ENCODE peak calls at places on chromosome 1, in seven cellular contexts. F is fibroblast of mammary gland, D is B cell, W is GM20000, H is choroid plexus epithelial cell, V is progenitor cell of endocrine pancreas, N is cardiac muscle cell. B is an unnamed sample.

GRCh38 chr1:185864889-185865288 is 130.7 kb downstream of the HMCN1 start:
- DNase-seq in V (no peak), F (peak), W (no peak), D (no peak), N (peak), H (peak), B (no peak)

GRCh38 chr1:178134061-178134460 is 40.2 kb downstream of the RASAL2 start:
- DNase-seq in H (peak), N (peak), V (no peak), D (no peak), W (no peak), F (peak), B (no peak)

GRCh38 chr1:247681288-247681897 is 1.9 kb upstream of the OR13G1 start:
- DNase-seq in N (peak), D (peak), W (peak), V (peak), F (peak), H (peak), B (no peak)

GRCh38 chr1:230794871-230795645 is 47.9 kb downstream of the CAPN9 start:
- DNase-seq in N (no peak), H (no peak), D (no peak), W (no peak), V (no peak), F (no peak), B (no peak)

GRCh38 chr1:69994261-69994660 is 211.1 kb downstream of the LRRC40 start:
- DNase-seq in D (no peak), H (peak), V (no peak), W (no peak), F (no peak), N (peak), B (no peak)

GRCh38 chr1:37708471-37708870 is 16.2 kb downstream of the CDCA8 start:
- DNase-seq in N (no peak), W (no peak), F (no peak), D (no peak), H (no peak), V (no peak), B (no peak)

GRCh38 chr1:225447649-225448048 is 19.8 kb upstream of the LBR start:
- DNase-seq in V (no peak), F (peak), D (no peak), H (peak), N (peak), W (no peak), B (no peak)

GRCh38 chr1:72241397-72241796 is 40.9 kb downstream of the NEGR1 start:
- DNase-seq in H (peak), D (no peak), V (no peak), F (peak), W (no peak), N (no peak), B (no peak)

GRCh38 chr1:207025144-207025880 is 7.2 kb downstream of the C1orf116 start:
- DNase-seq in V (no peak), H (peak), N (peak), D (no peak), W (no peak), F (peak), B (no peak)

GRCh38 chr1:236541710-236542109 is 17.9 kb downstream of the LGALS8 start:
- DNase-seq in H (no peak), D (no peak), N (no peak), W (no peak), V (no peak), F (no peak), B (no peak)

GRCh38 chr1:17875882-17876280 is 120.7 kb downstream of the ACTL8 start:
- DNase-seq in H (peak), W (no peak), F (peak), N (peak), D (no peak), V (no peak), B (no peak)

GRCh38 chr1:66452982-66453381 is 81.0 kb upstream of the SGIP1 start:
- DNase-seq in W (no peak), N (no peak), V (no peak), F (no peak), H (no peak), D (no peak), B (no peak)

GRCh38 chr1:42250164-42250563 is 84.9 kb downstream of the FOXJ3 start:
- DNase-seq in V (no peak), H (no peak), W (no peak), F (no peak), N (peak), D (no peak), B (no peak)

GRCh38 chr1:56190975-56191768 is 388.2 kb downstream of the PLPP3 start:
- DNase-seq in N (peak), V (no peak), D (no peak), W (no peak), F (peak), H (no peak), B (peak)

GRCh38 chr1:108584320-108584968 is 24.5 kb downstream of the EEIG2 start:
- DNase-seq in D (no peak), N (no peak), W (no peak), V (no peak), H (no peak), F (no peak), B (no peak)

GRCh38 chr1:228088586-228089498 is 6.3 kb downstream of the ARF1 start:
- DNase-seq in F (no peak), N (peak), V (no peak), W (no peak), D (no peak), H (peak), B (peak)

GRCh38 chr1:40627987-40628902 is 37.2 kb downstream of the RIMS3 start:
- DNase-seq in H (no peak), F (no peak), N (no peak), W (no peak), D (no peak), V (no peak), B (no peak)

GRCh38 chr1:211935448-211935970 is 99.8 kb downstream of the INTS7 start:
- DNase-seq in N (no peak), W (peak), D (no peak), V (no peak), H (no peak), F (no peak), B (no peak)

GRCh38 chr1:235642021-235642942 is 7.3 kb downstream of the GNG4 start:
- DNase-seq in W (peak), V (no peak), N (peak), D (peak), H (peak), F (peak), B (no peak)

GRCh38 chr1:68429233-68429804 is 20.4 kb downstream of the RPE65 start:
- DNase-seq in F (no peak), N (peak), V (no peak), H (no peak), D (no peak), W (no peak), B (no peak)

GRCh38 chr1:3963554-3963953 is 63.5 kb upstream of the C1orf174 start:
- DNase-seq in F (no peak), H (no peak), V (no peak), W (no peak), D (no peak), N (no peak), B (no peak)

GRCh38 chr1:51715369-51715768 is 98.5 kb downstream of the OSBPL9 start:
- DNase-seq in W (no peak), F (no peak), V (no peak), N (no peak), H (no peak), D (no peak), B (no peak)

GRCh38 chr1:109517337-109517736 is 7.8 kb upstream of the AMIGO1 start:
- DNase-seq in H (no peak), V (no peak), F (no peak), W (no peak), D (no peak), N (no peak), B (no peak)

GRCh38 chr1:154586641-154587040 is 19.1 kb downstream of the CHRNB2 start:
- DNase-seq in N (no peak), H (no peak), V (no peak), F (no peak), W (no peak), D (no peak), B (no peak)

GRCh38 chr1:107529511-107530149 is 388.8 kb downstream of the NTNG1 start:
- DNase-seq in D (peak), F (peak), V (no peak), W (peak), N (peak), H (peak), B (no peak)

GRCh38 chr1:9069324-9070100 is at the start of gene SLC2A5:
- DNase-seq in D (peak), H (no peak), F (peak), N (peak), W (peak), V (no peak), B (peak)

GRCh38 chr1:47931395-47931794 is 65.8 kb downstream of the TRABD2B start:
- DNase-seq in V (no peak), W (no peak), D (no peak), N (no peak), F (no peak), H (peak), B (no peak)

GRCh38 chr1:212655668-212656440 is 43.8 kb downstream of the BATF3 start:
- DNase-seq in H (no peak), D (no peak), N (no peak), V (no peak), F (peak), W (no peak), B (no peak)

GRCh38 chr1:222068937-222069336 is 327.0 kb upstream of the DUSP10 start:
- DNase-seq in H (no peak), N (no peak), F (peak), W (no peak), V (no peak), D (no peak), B (no peak)

GRCh38 chr1:22229374-22229773 is 86.5 kb upstream of the WNT4 start:
- DNase-seq in W (no peak), V (no peak), D (no peak), F (no peak), N (peak), H (peak), B (no peak)

GRCh38 chr1:160954158-160955104 is at the start of gene ITLN2:
- DNase-seq in N (peak), F (peak), W (peak), H (peak), D (peak), V (peak), B (no peak)

GRCh38 chr1:7117599-7118281 is 332.5 kb downstream of the CAMTA1 start:
- DNase-seq in W (no peak), N (peak), F (peak), V (no peak), H (peak), D (no peak), B (no peak)

GRCh38 chr1:232767381-232768074 is 37.7 kb upstream of the MAP10 start:
- DNase-seq in F (peak), V (no peak), H (peak), W (no peak), D (no peak), N (peak), B (peak)

GRCh38 chr1:43995984-43996732 is 4.8 kb downstream of the CCDC24 start:
- DNase-seq in N (no peak), H (no peak), W (no peak), F (no peak), V (no peak), D (no peak), B (no peak)

GRCh38 chr1:115158181-115158580 is 68.9 kb upstream of the TSPAN2 start:
- DNase-seq in V (no peak), N (peak), D (no peak), W (no peak), H (peak), F (peak), B (peak)

GRCh38 chr1:117696567-117696966 is 90.7 kb downstream of the TENT5C start:
- DNase-seq in N (peak), H (no peak), V (no peak), D (no peak), W (no peak), F (peak), B (no peak)

GRCh38 chr1:247115141-247115510 is 11.0 kb upstream of the ZNF669 start:
- DNase-seq in N (no peak), D (peak), V (no peak), H (no peak), F (no peak), W (no peak), B (no peak)

GRCh38 chr1:93447481-93448291 is at the start of gene FNBP1L:
- DNase-seq in H (peak), N (peak), F (peak), V (peak), W (peak), D (peak), B (peak)

DNA sequence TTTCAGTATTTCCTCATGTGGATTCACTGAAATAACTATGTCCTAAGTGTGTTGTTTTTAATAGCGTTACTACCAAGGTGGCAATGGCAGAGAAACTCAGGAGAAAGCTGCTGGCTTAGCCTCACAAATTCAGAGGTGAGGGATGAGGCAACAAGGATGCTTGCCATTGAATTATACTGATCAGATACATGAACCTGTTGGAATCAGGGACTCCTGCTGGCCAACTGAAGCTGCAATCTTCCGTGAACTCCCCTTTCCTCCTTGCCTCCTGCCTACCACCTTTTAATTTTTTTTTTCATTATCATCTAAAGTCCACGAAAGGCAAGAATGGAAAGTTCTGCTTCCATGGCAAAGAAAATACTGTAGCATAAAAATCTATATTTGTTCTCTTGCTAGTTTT is 254.7 kb downstream of the NFIA start:
- DNase-seq in N (peak), V (no peak), H (no peak), W (no peak), D (no peak), F (peak), B (no peak)
- TF ChIP-seq CTCF in N (peak), V (no peak), H (peak), W (no peak), D (no peak), F (peak), B (peak)

GRCh38 chr1:11496551-11497080 is 17.7 kb downstream of the DISP3 start:
- DNase-seq in W (no peak), D (no peak), N (no peak), F (no peak), V (no peak), H (no peak), B (no peak)

GRCh38 chr1:11499825-11500331 is 20.9 kb downstream of the DISP3 start:
- DNase-seq in V (no peak), H (no peak), F (no peak), D (no peak), N (no peak), W (no peak), B (no peak)

GRCh38 chr1:11501491-11501897 is 22.5 kb downstream of the DISP3 start:
- DNase-seq in H (no peak), D (no peak), N (peak), V (no peak), W (no peak), F (peak), B (peak)

GRCh38 chr1:11500881-11501280 is 21.9 kb downstream of the DISP3 start:
- DNase-seq in N (no peak), V (no peak), D (no peak), F (no peak), W (no peak), H (no peak), B (no peak)

GRCh38 chr1:11498956-11499824 is 20.2 kb downstream of the DISP3 start:
- DNase-seq in V (no peak), H (no peak), N (no peak), W (no peak), F (no peak), D (no peak), B (no peak)
- TF ChIP-seq CTCF in V (no peak), H (no peak), N (no peak), W (no peak), F (no peak), D (no peak), B (no peak)

DNA sequence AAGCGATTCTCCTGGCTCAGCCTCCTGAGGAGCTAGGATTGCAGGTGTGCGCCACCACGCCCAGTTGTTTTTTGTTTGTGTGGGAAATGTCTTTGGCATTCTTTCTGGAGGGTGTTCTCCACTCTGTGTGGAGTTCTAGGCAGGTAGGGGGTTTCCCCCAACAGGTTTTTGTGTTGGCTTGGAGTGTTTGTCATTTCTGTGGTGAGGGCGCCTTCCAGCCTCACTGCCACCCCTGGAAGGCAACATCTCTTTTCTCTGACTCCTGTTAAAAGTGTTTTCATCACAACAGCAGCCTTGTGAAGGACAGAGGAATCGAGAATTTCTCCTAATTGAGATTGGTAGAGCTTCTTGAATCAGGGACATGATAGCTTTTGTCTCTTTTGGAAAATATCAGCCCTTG is 69.7 kb downstream of the PRKCZ start:
- DNase-seq in V (no peak), D (no peak), N (no peak), W (no peak), F (no peak), H (no peak), B (no peak)
- TF ChIP-seq CTCF in V (no peak), D (no peak), N (no peak), W (no peak), F (no peak), H (no peak), B (no peak)

GRCh38 chr1:203041351-203041932 is 15.2 kb downstream of the PPFIA4 start:
- DNase-seq in H (no peak), V (no peak), F (no peak), N (no peak), W (no peak), D (no peak), B (no peak)

GRCh38 chr1:203038891-203039608 is 12.8 kb downstream of the PPFIA4 start:
- DNase-seq in V (peak), H (peak), D (peak), W (peak), F (peak), N (peak), B (peak)

GRCh38 chr1:203040518-203041275 is 14.4 kb downstream of the PPFIA4 start:
- DNase-seq in H (no peak), V (no peak), F (no peak), N (no peak), D (no peak), W (no peak), B (no peak)

GRCh38 chr1:203038217-203038741 is 12.0 kb downstream of the PPFIA4 start:
- DNase-seq in W (no peak), V (no peak), N (peak), H (no peak), F (peak), D (peak), B (peak)

GRCh38 chr1:203039609-203040517 is 13.6 kb downstream of the PPFIA4 start:
- DNase-seq in N (no peak), V (no peak), W (no peak), F (no peak), D (no peak), H (no peak), B (no peak)
- TF ChIP-seq CTCF in N (peak), V (peak), W (no peak), F (peak), D (peak), H (peak), B (no peak)

DNA sequence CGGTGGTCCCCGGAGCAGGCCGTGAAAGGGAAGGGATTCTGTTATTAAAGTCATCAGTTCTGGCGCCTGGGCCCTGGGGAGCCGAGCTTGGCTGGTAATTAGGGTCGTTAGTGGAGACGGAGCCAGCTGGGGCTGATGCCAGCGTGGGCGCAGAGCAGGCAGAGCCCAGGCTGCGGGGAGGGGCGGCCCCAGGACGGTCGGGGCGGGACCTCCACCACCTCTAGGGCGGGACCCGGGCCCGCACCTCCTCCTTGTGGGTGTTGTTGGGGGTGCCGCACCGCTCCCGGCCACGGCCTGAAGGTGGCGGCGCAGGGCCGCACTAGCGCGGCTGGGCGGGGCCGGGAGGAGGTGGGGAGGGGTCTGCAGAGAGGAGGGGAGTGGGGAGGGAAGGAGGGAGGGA is 470.6 kb downstream of the PTPRU start:
- DNase-seq in F (peak), W (peak), H (peak), D (no peak), V (peak), N (peak), B (no peak)
- TF ChIP-seq CTCF in F (peak), W (peak), H (peak), D (no peak), V (peak), N (peak), B (no peak)

GRCh38 chr1:188594542-188595235 is 1765.9 kb downstream of the PLA2G4A start:
- DNase-seq in F (no peak), W (no peak), H (no peak), N (no peak), D (no peak), V (no peak), B (no peak)
- TF ChIP-seq CTCF in F (no peak), W (no peak), H (peak), N (peak), D (no peak), V (peak), B (no peak)

GRCh38 chr1:99465176-99465900 is 180.6 kb upstream of the PALMD start:
- DNase-seq in D (no peak), W (no peak), V (no peak), N (peak), H (peak), F (peak), B (no peak)
- TF ChIP-seq CTCF in D (no peak), W (no peak), V (no peak), N (no peak), H (peak), F (peak), B (no peak)

GRCh38 chr1:168960114-168960513 is 146.4 kb upstream of the ATP1B1 start:
- DNase-seq in N (no peak), F (no peak), V (no peak), H (no peak), W (no peak), D (no peak), B (no peak)

GRCh38 chr1:168966217-168966616 is 140.3 kb upstream of the ATP1B1 start:
- DNase-seq in D (no peak), F (no peak), H (no peak), N (no peak), W (no peak), V (no peak), B (no peak)

GRCh38 chr1:168963596-168963995 is 142.9 kb upstream of the ATP1B1 start:
- DNase-seq in N (no peak), F (no peak), W (no peak), V (no peak), H (no peak), D (no peak), B (no peak)

GRCh38 chr1:168960595-168960994 is 145.9 kb upstream of the ATP1B1 start:
- DNase-seq in W (no peak), D (no peak), N (peak), H (no peak), F (no peak), V (no peak), B (no peak)

GRCh38 chr1:168964478-168964877 is 142.0 kb upstream of the ATP1B1 start:
- DNase-seq in H (no peak), V (no peak), D (no peak), N (no peak), F (no peak), W (peak), B (no peak)
- TF ChIP-seq CTCF in H (no peak), V (no peak), D (no peak), N (no peak), F (no peak), W (no peak), B (no peak)